ENCODE peak calls at places on chromosomes 12 and 14, in nine cellular contexts. O is K562, T is type B pancreatic cell, F is upper lobe of left lung, N is fibroblast of lung, V is choroid plexus epithelial cell, W is BE2C, S is GM13976, M is astrocyte of the spinal cord. K is an unnamed sample.

GRCh38 chr12:49865782-49866135 is 22.9 kb upstream of the BCDIN3D start:
- DNase-seq in V (no peak), W (no peak), M (no peak), S (no peak), N (no peak), F (no peak), O (no peak), T (no peak), K (no peak)

GRCh38 chr12:128163096-128163495 is 103.9 kb upstream of the TMEM132C start:
- DNase-seq in S (no peak), W (no peak), F (no peak), N (no peak), M (no peak), V (no peak), T (no peak), O (no peak), K (no peak)

GRCh38 chr14:104288272-104288671 is 149.9 kb downstream of the KIF26A start:
- DNase-seq in F (peak; percentile 3), V (no peak), S (no peak), N (no peak), W (no peak), T (no peak), O (no peak), M (no peak), K (no peak)

GRCh38 chr14:25833341-25834121 is 764.3 kb downstream of the NOVA1 start:
- DNase-seq in F (no peak), W (peak; percentile 12), S (no peak), N (peak; percentile 42), T (no peak), O (peak; percentile 3), M (peak; percentile 29), V (peak; percentile 80), K (no peak)

GRCh38 chr14:95311752-95312151 is 8.0 kb downstream of the CLMN start:
- DNase-seq in T (no peak), O (no peak), M (no peak), V (no peak), S (no peak), W (no peak), F (no peak), N (no peak), K (no peak)

GRCh38 chr12:25071366-25071765 is 122.5 kb upstream of the BCAT1 start:
- DNase-seq in M (no peak), O (no peak), F (no peak), W (no peak), S (no peak), T (no peak), N (no peak), V (no peak), K (no peak)

GRCh38 chr12:112676526-112676925 is 115.0 kb upstream of the RPH3A start:
- DNase-seq in T (no peak), F (no peak), M (no peak), O (no peak), N (no peak), S (no peak), W (no peak), V (no peak), K (no peak)

GRCh38 chr14:104240426-104241157 is 102.2 kb downstream of the KIF26A start:
- DNase-seq in W (peak; percentile 5), T (peak; percentile 40), M (no peak), S (no peak), N (no peak), F (no peak), O (no peak), V (no peak), K (no peak)

GRCh38 chr14:49769171-49769570 is 1.2 kb downstream of the KLHDC2 start:
- DNase-seq in W (no peak), O (no peak), F (no peak), N (peak; percentile 58), T (no peak), M (peak; percentile 60), S (no peak), V (peak; percentile 64), K (no peak)

GRCh38 chr12:67766370-67766769 is 117.8 kb downstream of the DYRK2 start:
- DNase-seq in T (no peak), O (no peak), M (peak; percentile 68), S (no peak), F (no peak), W (no peak), V (peak; percentile 75), N (peak; percentile 69), K (no peak)

GRCh38 chr12:106304001-106304421 is 1.5 kb downstream of the TCP11L2 start:
- DNase-seq in M (no peak), O (no peak), T (no peak), V (no peak), N (no peak), S (no peak), W (no peak), F (no peak), K (no peak)

GRCh38 chr14:106872619-106873446 is 1346.5 kb downstream of the TMEM121 start:
- DNase-seq in T (no peak), V (no peak), O (peak; percentile 17), W (peak; percentile 67), N (no peak), F (peak; percentile 97), S (peak; percentile 68), M (no peak), K (peak; percentile 80)

GRCh38 chr14:89652352-89652751 is 235.3 kb upstream of the FOXN3 start:
- DNase-seq in V (no peak), N (no peak), M (no peak), T (no peak), S (no peak), O (no peak), W (no peak), F (no peak), K (no peak)

GRCh38 chr12:6279256-6279628 is 31.2 kb upstream of the PLEKHG6 start:
- DNase-seq in N (no peak), M (no peak), O (no peak), S (no peak), V (no peak), T (no peak), F (no peak), W (no peak), K (no peak)

GRCh38 chr12:6279631-6280030 is 30.9 kb upstream of the PLEKHG6 start:
- DNase-seq in T (no peak), V (no peak), F (no peak), S (no peak), N (no peak), O (no peak), M (no peak), W (no peak), K (no peak)

GRCh38 chr12:6281081-6281809 is 29.2 kb upstream of the PLEKHG6 start:
- DNase-seq in O (no peak), T (no peak), W (no peak), S (no peak), V (no peak), N (no peak), M (no peak), F (no peak), K (no peak)

GRCh38 chr12:6280672-6281071 is 29.8 kb upstream of the PLEKHG6 start:
- DNase-seq in F (no peak), N (no peak), S (no peak), W (no peak), M (no peak), O (no peak), V (no peak), T (no peak), K (no peak)

DNA sequence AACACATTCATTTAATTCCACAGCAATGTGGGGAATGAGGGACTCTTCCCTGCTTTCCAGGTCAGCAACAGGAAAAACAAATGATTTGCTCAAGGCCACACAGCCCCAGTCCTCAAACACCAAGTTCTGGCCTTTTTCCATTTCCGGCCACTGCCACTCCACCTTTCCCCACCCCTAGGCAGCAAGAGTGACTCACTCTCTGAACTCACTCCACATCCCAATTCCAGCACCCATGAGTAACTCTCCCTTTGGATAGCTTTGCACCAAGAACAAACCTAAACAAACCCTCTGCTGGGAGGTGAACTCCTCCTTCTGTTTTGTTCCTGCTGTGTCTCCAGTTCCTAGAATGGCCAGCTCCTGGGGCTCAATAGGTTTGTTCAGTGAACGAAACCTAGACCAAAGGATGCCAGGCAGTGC is 30.4 kb upstream of the PLEKHG6 start:
- DNase-seq in V (peak; percentile 77), M (peak; percentile 86), W (no peak), N (peak; percentile 93), S (no peak), O (no peak), F (no peak), T (no peak), K (no peak)
- TF ChIP-seq CTCF in V (peak; percentile 11), M (no peak), W (no peak), N (peak; percentile 14), S (no peak), O (no peak), F (no peak), T (no peak), K (no peak)

DNA sequence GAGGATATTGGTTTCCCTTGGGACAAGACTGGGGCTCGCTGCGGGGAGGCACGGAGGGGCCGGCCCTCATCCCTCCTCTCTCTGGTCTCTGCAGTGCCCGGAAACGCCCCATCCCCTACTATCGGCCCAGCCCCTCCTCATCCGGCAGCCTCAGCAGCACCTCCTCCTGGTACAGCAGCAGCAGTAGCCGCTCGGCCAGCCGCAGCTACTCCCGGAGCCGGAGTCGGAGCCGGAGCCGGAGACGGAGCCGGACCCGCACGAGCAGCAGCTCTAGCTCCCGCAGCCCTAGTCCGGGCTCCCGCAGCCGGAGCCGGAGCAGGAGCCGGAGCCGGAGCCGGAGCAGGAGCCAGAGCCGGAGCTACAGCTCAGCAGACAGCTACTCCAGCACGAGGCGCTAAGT is 22.3 kb upstream of the HSPB8 start:
- DNase-seq in V (no peak), N (no peak), O (peak; percentile 13), W (peak; percentile 27), F (peak; percentile 79), T (no peak), S (no peak), M (no peak), K (no peak)
- TF ChIP-seq CTCF in V (peak; percentile 3), N (no peak), O (peak; percentile 15), W (peak; percentile 19), F (no peak), T (no peak), S (no peak), M (no peak), K (no peak)

GRCh38 chr14:74906923-74907620 is 16.0 kb downstream of the RPS6KL1 start:
- DNase-seq in O (no peak), S (no peak), N (no peak), M (no peak), W (no peak), V (no peak), T (no peak), F (peak; percentile 54), K (no peak)
- TF ChIP-seq CTCF in O (peak; percentile 24), S (no peak), N (no peak), M (peak; percentile 36), W (peak; percentile 39), V (peak; percentile 33), T (peak; percentile 48), F (no peak), K (no peak)

DNA sequence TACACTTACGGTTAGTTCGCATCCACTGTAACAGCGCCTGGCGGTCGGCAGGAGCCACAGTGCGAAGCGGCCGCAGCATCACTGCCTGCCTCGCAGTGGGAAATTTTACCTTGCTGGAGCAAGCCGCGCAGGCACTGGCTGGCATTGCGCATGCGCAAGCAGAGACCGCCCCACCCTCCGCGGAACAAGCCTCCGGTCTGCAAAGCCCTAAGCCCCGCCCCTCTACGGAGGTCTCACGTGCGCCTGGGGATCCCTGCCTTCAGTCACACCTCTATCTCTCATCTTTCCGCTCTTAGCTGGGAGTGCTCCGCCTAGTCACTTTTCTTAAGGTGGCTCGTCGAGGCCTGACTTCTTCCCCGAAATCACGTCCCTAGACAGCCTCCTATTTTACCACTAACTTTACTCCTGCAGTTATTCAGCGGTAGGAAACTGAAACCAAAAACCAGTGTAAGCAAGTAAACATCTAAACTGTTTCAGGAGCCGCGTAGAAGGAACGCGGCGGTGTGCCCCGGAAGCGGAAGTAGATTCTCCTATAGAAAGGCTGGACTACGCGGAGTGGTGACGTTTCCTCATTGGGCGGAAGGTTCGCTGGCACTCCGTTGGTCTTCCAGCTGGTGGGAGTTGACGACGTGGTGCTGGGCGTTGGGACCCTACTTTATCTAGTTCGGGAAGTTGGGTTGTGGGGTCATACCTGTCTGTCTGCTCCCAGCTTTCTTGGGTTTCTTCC is at the start of gene SRP54:
- DNase-seq in F (peak; percentile 97), O (peak; percentile 94), S (peak; percentile 96), W (peak; percentile 100), V (peak; percentile 99), N (peak; percentile 98), M (peak; percentile 98), T (peak; percentile 99), K (peak; percentile 99)
- TF ChIP-seq CTCF in F (peak; percentile 59), O (peak; percentile 35), S (no peak), W (peak; percentile 38), V (peak; percentile 50), N (peak; percentile 21), M (peak; percentile 33), T (no peak), K (no peak)

K was measured in natural killer cell.